ENCODE peak calls at places on chromosomes 1 and 21, in four cellular contexts. P, T, H and I are unnamed samples.
A peak's percentile ranks its signal among the peaks of the same experiment; 100 is the strongest.

GRCh38 chr1:197224160-197224559 is 43.9 kb upstream of the CRB1 start:
- DNase-seq in H (no peak), P (no peak), T (no peak), I (no peak)

GRCh38 chr21:43854773-43855633 is 10.0 kb upstream of the AGPAT3 start:
- DNase-seq in T (no peak), P (no peak), H (no peak), I (no peak)

GRCh38 chr1:218546314-218546713 is 201.2 kb downstream of the TGFB2 start:
- DNase-seq in T (no peak), H (no peak), P (no peak), I (no peak)

GRCh38 chr21:38797470-38797869 is 8.3 kb upstream of the ETS2 start:
- DNase-seq in T (peak; percentile 21), H (no peak), P (no peak), I (no peak)

GRCh38 chr21:26835027-26835713 is 10.0 kb downstream of the ADAMTS1 start:
- DNase-seq in T (peak; percentile 77), H (no peak), P (no peak), I (no peak)

GRCh38 chr1:160534823-160535605 is 12.0 kb upstream of the SLAMF6 start:
- DNase-seq in T (no peak), H (no peak), P (no peak), I (no peak)

GRCh38 chr1:154837679-154838171 is 32.4 kb downstream of the KCNN3 start:
- DNase-seq in H (no peak), T (no peak), P (no peak), I (no peak)

GRCh38 chr1:209190591-209191241 is 392.8 kb upstream of the CAMK1G start:
- DNase-seq in T (peak; percentile 41), H (no peak), P (no peak), I (no peak)

GRCh38 chr1:207910678-207911354 is at the start of gene CD34:
- DNase-seq in T (peak; percentile 40), H (peak; percentile 86), P (no peak), I (no peak)

GRCh38 chr1:116722016-116722838 is 32.0 kb upstream of the CD2 start:
- DNase-seq in T (peak; percentile 26), H (no peak), P (no peak), I (no peak)

GRCh38 chr1:52588535-52588934 is 13.6 kb upstream of the GPX7 start:
- DNase-seq in T (no peak), P (no peak), H (no peak), I (no peak)

GRCh38 chr1:57599233-57599994 is 175.6 kb upstream of the DAB1 start:
- DNase-seq in T (peak; percentile 71), H (no peak), P (no peak), I (no peak)

GRCh38 chr1:246497331-246497915 is 9.7 kb downstream of the SMYD3 start:
- DNase-seq in P (peak; percentile 28), H (no peak), T (peak; percentile 63), I (peak; percentile 39)

GRCh38 chr1:160471253-160471652 is 51.8 kb downstream of the SLAMF6 start:
- DNase-seq in P (no peak), H (no peak), T (no peak), I (no peak)

GRCh38 chr1:88608139-88608943 is 75.7 kb upstream of the PKN2 start:
- DNase-seq in T (peak; percentile 17), H (no peak), P (no peak), I (peak; percentile 0)

GRCh38 chr1:198449727-198450433 is 90.6 kb downstream of the ATP6V1G3 start:
- DNase-seq in T (peak; percentile 77), P (no peak), H (no peak), I (no peak)

GRCh38 chr1:39885516-39885915 is 2.2 kb upstream of the TRIT1 start:
- DNase-seq in H (no peak), P (no peak), T (no peak), I (no peak)

GRCh38 chr1:41856361-41857285 is 62.1 kb downstream of the HIVEP3 start:
- DNase-seq in P (no peak), T (peak; percentile 79), H (no peak), I (no peak)

GRCh38 chr1:48027533-48027835 is 30.3 kb upstream of the TRABD2B start:
- DNase-seq in T (no peak), H (no peak), P (no peak), I (no peak)

GRCh38 chr1:208834346-208835081 is 590.3 kb upstream of the PLXNA2 start:
- DNase-seq in T (peak; percentile 47), P (no peak), H (no peak), I (no peak)

GRCh38 chr1:10940451-10940804 is 72.0 kb upstream of the TARDBP start:
- DNase-seq in P (no peak), H (no peak), T (no peak), I (no peak)

GRCh38 chr1:95386915-95387314 is 152.9 kb downstream of the RWDD3 start:
- DNase-seq in H (no peak), T (no peak), P (no peak), I (no peak)

GRCh38 chr1:93005252-93005598 is 44.0 kb upstream of the DIPK1A start:
- DNase-seq in T (no peak), H (no peak), P (no peak), I (no peak)

GRCh38 chr1:24216254-24216653 is 29.2 kb upstream of the IFNLR1 start:
- DNase-seq in T (no peak), P (no peak), H (no peak), I (no peak)

GRCh38 chr1:50976890-50977574 is 7.0 kb downstream of the CDKN2C start:
- DNase-seq in P (peak; percentile 13), T (peak; percentile 52), H (no peak), I (no peak)
- H3K27ac ChIP-seq in P (peak overlapping the region; percentile 16), T (peak overlapping the region; percentile 95), H (peak overlapping the region; percentile 100), I (peak overlapping the region; percentile 77)

DNA sequence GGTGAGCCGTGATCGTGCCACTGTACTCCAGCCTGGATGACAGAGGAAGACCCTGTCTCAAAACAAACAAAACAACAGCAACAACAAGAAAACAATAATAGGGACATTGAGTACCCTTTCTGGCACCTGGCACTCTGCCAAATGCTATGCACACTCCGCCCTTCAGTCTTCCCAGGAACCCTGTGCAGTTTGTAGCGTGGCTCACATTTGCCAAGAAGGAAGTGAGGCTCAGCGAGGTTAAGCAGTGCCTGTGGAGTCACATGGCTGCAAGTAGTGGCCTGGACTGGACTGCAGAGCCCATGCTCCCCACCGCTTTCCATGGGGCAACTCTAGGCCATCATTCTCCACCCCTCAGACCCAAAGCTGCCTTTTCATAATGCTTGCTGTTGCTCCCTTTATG is 5.3 kb upstream of the EVA1B start:
- DNase-seq in P (no peak), H (peak; percentile 72), T (peak; percentile 13), I (no peak)
- H3K4me3 ChIP-seq in P (no peak overlapping the region), H (no peak overlapping the region), T (no peak overlapping the region), I (no peak overlapping the region)

DNA sequence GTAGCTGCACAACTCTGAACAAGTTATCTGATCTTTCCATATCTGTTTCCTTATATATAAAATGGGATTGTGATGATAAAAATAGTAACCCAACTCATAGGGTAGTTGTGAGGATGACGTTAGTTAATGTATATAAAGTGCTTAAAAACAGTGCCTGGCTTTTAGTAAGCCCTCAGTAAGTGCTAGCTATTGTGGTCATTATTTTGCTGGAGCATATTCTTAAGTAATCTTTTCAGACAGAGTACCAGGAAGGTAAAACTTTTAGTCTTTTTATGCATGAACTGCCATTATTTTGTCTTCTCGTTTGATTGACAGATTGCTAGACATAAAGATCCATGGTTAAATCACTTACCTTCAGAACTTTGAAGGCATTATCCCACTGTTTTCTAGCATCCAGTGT is 62.5 kb upstream of the SIM2 start:
- DNase-seq in P (no peak), H (no peak), T (no peak), I (no peak)
- H3K27me3 ChIP-seq in P (no peaks in the 10 kb centered on the region), H (no peaks in the 10 kb centered on the region), T (peaks cover 3% of the 10 kb centered on the region), I (peaks cover 18% of the 10 kb centered on the region)

DNA sequence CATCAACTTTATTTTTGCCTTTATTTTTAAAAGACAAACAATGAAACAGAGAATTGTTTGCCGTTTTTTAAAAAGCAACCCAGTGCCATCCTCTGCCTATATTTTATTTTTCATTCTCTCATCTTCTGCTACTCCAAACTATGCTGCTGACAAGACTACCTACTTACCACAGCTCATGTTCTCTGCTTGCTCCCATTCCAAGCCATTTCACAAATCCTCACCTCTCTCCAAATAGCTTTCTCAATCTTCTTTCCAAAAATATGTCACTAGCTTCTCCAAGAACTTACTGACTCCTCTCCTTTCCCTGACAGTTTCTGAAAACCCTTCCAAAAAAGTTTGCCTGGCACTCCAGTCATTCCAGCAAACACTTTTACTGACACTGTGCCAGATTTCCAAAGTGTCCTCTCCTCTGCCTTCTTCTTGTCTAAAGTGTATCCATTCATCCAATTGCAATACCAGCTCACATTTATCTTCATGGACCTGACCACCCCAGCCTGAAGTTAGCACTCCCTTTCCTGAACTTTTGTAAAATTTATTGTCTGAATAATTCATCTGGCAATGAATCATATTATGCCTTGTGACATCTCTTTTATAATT is 766.5 kb upstream of the B3GALT2 start:
- DNase-seq in T (no peak), H (no peak), P (no peak), I (no peak)
- H3K27ac ChIP-seq in T (no peak overlapping the region), H (peak overlapping the region; percentile 85), P (no peak overlapping the region), I (no peak overlapping the region)

DNA sequence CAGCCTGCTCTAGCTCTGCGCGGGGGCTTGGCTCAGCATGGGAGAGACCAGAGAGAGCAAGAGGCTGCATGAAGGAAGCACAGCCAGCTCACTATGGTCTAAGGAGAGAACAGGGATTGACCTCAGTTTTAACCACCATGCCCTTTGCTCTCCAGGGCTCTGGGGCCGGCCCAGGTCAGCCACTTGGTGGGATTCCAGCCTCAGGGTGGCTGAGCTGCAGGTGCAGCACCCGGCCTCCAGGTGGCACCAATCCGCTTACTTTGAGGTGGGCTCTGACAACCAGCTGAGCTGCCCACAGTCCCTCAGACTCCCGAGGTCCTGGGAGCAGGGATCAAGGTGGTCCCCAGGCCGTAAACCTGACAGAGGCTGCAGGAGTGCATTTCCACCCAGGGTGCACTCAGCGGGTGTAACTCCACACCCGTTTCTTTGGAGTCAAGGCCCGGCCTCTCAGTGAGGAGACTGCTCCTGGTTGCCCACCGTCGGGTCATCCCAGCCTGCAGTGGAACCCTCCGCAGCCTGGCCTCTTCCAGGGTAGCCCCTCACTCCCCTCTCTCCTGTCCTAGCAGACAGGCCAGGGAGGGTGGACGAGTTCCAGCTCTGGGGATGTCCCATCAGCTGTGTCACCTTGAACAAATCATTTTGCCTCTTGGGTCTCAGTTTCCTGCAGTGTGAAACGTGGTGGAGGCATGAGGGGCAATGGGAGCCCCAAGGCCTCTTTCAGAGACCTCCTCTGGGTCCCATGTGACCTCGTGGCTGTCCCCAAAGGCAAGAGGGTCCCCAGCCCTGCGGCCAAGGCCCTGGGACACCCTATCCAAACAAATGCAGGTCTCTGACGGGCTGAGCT is 607 bp upstream of the LGR6 start:
- DNase-seq in P (peak; percentile 66), H (no peak), T (peak; percentile 31), I (no peak)
- H3K4me3 ChIP-seq in P (no peak overlapping the region), H (peak overlapping the region; percentile 42), T (no peak overlapping the region), I (no peak overlapping the region)

GRCh38 chr1:26412180-26412840 is 1.7 kb downstream of the LIN28A start:
- DNase-seq in P (no peak), H (no peak), T (no peak), I (no peak)
- H3K27me3 ChIP-seq in P (peaks cover 26% of the 10 kb centered on the region), H (peaks cover 24% of the 10 kb centered on the region), T (peaks cover 40% of the 10 kb centered on the region), I (peaks cover 63% of the 10 kb centered on the region)